ENCODE peak calls at places on chromosome 5, in nine cellular contexts. One of them, this sample, is unnamed.

GRCh38 chr5:64516216-64516615 is 10.4 kb downstream of the RGS7BP start:
- DNase-seq in tibial nerve: no peak
- DNase-seq in A549: no peak
- DNase-seq in upper lobe of left lung: no peak
- DNase-seq in suprapubic skin: no peak
- DNase-seq in SK-N-SH: no peak
- DNase-seq in stomach: no peak
- DNase-seq in esophagus muscularis mucosa: no peak
- DNase-seq in H1: no peak
- DNase-seq in this sample: no peak

GRCh38 chr5:33311893-33312292 is 128.9 kb upstream of the TARS1 start:
- DNase-seq in tibial nerve: no peak
- DNase-seq in A549: no peak
- DNase-seq in upper lobe of left lung: no peak
- DNase-seq in suprapubic skin: no peak
- DNase-seq in SK-N-SH: no peak
- DNase-seq in stomach: no peak
- DNase-seq in esophagus muscularis mucosa: no peak
- DNase-seq in H1: no peak
- DNase-seq in this sample: no peak

GRCh38 chr5:163373401-163374066 is 63.9 kb upstream of the CCNG1 start:
- DNase-seq in tibial nerve: no peak
- DNase-seq in A549: no peak
- DNase-seq in upper lobe of left lung: no peak
- DNase-seq in suprapubic skin: no peak
- DNase-seq in SK-N-SH: no peak
- DNase-seq in stomach: no peak
- DNase-seq in esophagus muscularis mucosa: no peak
- DNase-seq in H1: no peak
- DNase-seq in this sample: no peak

GRCh38 chr5:177130211-177131018 is 3.2 kb upstream of the NSD1 start:
- DNase-seq in tibial nerve: no peak
- DNase-seq in A549: no peak
- DNase-seq in upper lobe of left lung: no peak
- DNase-seq in suprapubic skin: no peak
- DNase-seq in SK-N-SH: no peak
- DNase-seq in stomach: no peak
- DNase-seq in esophagus muscularis mucosa: no peak
- DNase-seq in H1: no peak
- DNase-seq in this sample: no peak

GRCh38 chr5:150904479-150905311 is at the start of gene ZNF300:
- DNase-seq in tibial nerve: peak
- DNase-seq in A549: peak
- DNase-seq in upper lobe of left lung: peak
- DNase-seq in suprapubic skin: peak
- DNase-seq in SK-N-SH: peak
- DNase-seq in stomach: peak
- DNase-seq in esophagus muscularis mucosa: peak
- DNase-seq in H1: peak
- DNase-seq in this sample: peak

GRCh38 chr5:161851691-161852299 is 3.9 kb downstream of the GABRA1 start:
- DNase-seq in tibial nerve: no peak
- DNase-seq in A549: peak
- DNase-seq in upper lobe of left lung: no peak
- DNase-seq in suprapubic skin: no peak
- DNase-seq in SK-N-SH: peak
- DNase-seq in stomach: no peak
- DNase-seq in esophagus muscularis mucosa: no peak
- DNase-seq in H1: no peak
- DNase-seq in this sample: no peak

GRCh38 chr5:84130006-84130580 is 254.6 kb downstream of the EDIL3 start:
- DNase-seq in tibial nerve: no peak
- DNase-seq in A549: no peak
- DNase-seq in upper lobe of left lung: no peak
- DNase-seq in suprapubic skin: no peak
- DNase-seq in SK-N-SH: no peak
- DNase-seq in stomach: no peak
- DNase-seq in esophagus muscularis mucosa: no peak
- DNase-seq in H1: no peak
- DNase-seq in this sample: no peak

GRCh38 chr5:52481851-52482250 is 305.9 kb upstream of the ITGA1 start:
- DNase-seq in tibial nerve: no peak
- DNase-seq in A549: no peak
- DNase-seq in upper lobe of left lung: no peak
- DNase-seq in suprapubic skin: no peak
- DNase-seq in SK-N-SH: no peak
- DNase-seq in stomach: no peak
- DNase-seq in esophagus muscularis mucosa: no peak
- DNase-seq in H1: no peak
- DNase-seq in this sample: no peak

GRCh38 chr5:83827111-83827541 is 106.5 kb upstream of the HAPLN1 start:
- DNase-seq in tibial nerve: no peak
- DNase-seq in A549: no peak
- DNase-seq in upper lobe of left lung: no peak
- DNase-seq in suprapubic skin: no peak
- DNase-seq in SK-N-SH: no peak
- DNase-seq in stomach: no peak
- DNase-seq in esophagus muscularis mucosa: no peak
- DNase-seq in H1: no peak
- DNase-seq in this sample: no peak

GRCh38 chr5:1320436-1321344 is 24.2 kb downstream of the CLPTM1L start:
- DNase-seq in tibial nerve: no peak
- DNase-seq in A549: no peak
- DNase-seq in upper lobe of left lung: no peak
- DNase-seq in suprapubic skin: peak
- DNase-seq in SK-N-SH: no peak
- DNase-seq in stomach: no peak
- DNase-seq in esophagus muscularis mucosa: no peak
- DNase-seq in H1: no peak
- DNase-seq in this sample: no peak

GRCh38 chr5:174723979-174724483 is 351 bp upstream of the MSX2 start:
- DNase-seq in tibial nerve: no peak
- DNase-seq in A549: peak
- DNase-seq in upper lobe of left lung: no peak
- DNase-seq in suprapubic skin: no peak
- DNase-seq in SK-N-SH: peak
- DNase-seq in stomach: no peak
- DNase-seq in esophagus muscularis mucosa: no peak
- DNase-seq in H1: peak
- DNase-seq in this sample: no peak

GRCh38 chr5:40680741-40681350 is 1.1 kb downstream of the PTGER4 start:
- DNase-seq in tibial nerve: peak
- DNase-seq in A549: no peak
- DNase-seq in upper lobe of left lung: peak
- DNase-seq in suprapubic skin: no peak
- DNase-seq in SK-N-SH: peak
- DNase-seq in stomach: no peak
- DNase-seq in esophagus muscularis mucosa: no peak
- DNase-seq in H1: peak
- DNase-seq in this sample: peak

GRCh38 chr5:126656397-126657007 is 55.8 kb downstream of the PHAX start:
- DNase-seq in tibial nerve: no peak
- DNase-seq in A549: peak
- DNase-seq in upper lobe of left lung: no peak
- DNase-seq in suprapubic skin: no peak
- DNase-seq in SK-N-SH: peak
- DNase-seq in stomach: no peak
- DNase-seq in esophagus muscularis mucosa: no peak
- DNase-seq in H1: no peak
- DNase-seq in this sample: no peak

GRCh38 chr5:112186401-112186990 is 232.6 kb downstream of the EPB41L4A start:
- DNase-seq in tibial nerve: no peak
- DNase-seq in A549: peak
- DNase-seq in upper lobe of left lung: no peak
- DNase-seq in suprapubic skin: no peak
- DNase-seq in SK-N-SH: peak
- DNase-seq in stomach: no peak
- DNase-seq in esophagus muscularis mucosa: no peak
- DNase-seq in H1: no peak
- DNase-seq in this sample: no peak

GRCh38 chr5:108653201-108653600 is 94.5 kb upstream of the FER start:
- DNase-seq in tibial nerve: no peak
- DNase-seq in A549: no peak
- DNase-seq in upper lobe of left lung: no peak
- DNase-seq in suprapubic skin: no peak
- DNase-seq in SK-N-SH: no peak
- DNase-seq in stomach: no peak
- DNase-seq in esophagus muscularis mucosa: peak
- DNase-seq in H1: no peak
- DNase-seq in this sample: no peak

GRCh38 chr5:172733179-172733973 is 37.6 kb downstream of the DUSP1 start:
- DNase-seq in tibial nerve: peak
- DNase-seq in A549: no peak
- DNase-seq in upper lobe of left lung: peak
- DNase-seq in suprapubic skin: peak
- DNase-seq in SK-N-SH: no peak
- DNase-seq in stomach: peak
- DNase-seq in esophagus muscularis mucosa: peak
- DNase-seq in H1: no peak
- DNase-seq in this sample: peak

GRCh38 chr5:33675958-33676464 is 215.8 kb downstream of the ADAMTS12 start:
- DNase-seq in tibial nerve: no peak
- DNase-seq in A549: no peak
- DNase-seq in upper lobe of left lung: no peak
- DNase-seq in suprapubic skin: no peak
- DNase-seq in SK-N-SH: no peak
- DNase-seq in stomach: no peak
- DNase-seq in esophagus muscularis mucosa: no peak
- DNase-seq in H1: no peak
- DNase-seq in this sample: no peak

GRCh38 chr5:125149503-125149902 is 403.1 kb upstream of the ZNF608 start:
- DNase-seq in tibial nerve: no peak
- DNase-seq in A549: no peak
- DNase-seq in upper lobe of left lung: no peak
- DNase-seq in suprapubic skin: no peak
- DNase-seq in SK-N-SH: peak
- DNase-seq in stomach: no peak
- DNase-seq in esophagus muscularis mucosa: no peak
- DNase-seq in H1: no peak
- DNase-seq in this sample: no peak
- TF ChIP-seq EP300 in tibial nerve: no peak
- TF ChIP-seq EP300 in A549: no peak
- TF ChIP-seq EP300 in upper lobe of left lung: no peak
- TF ChIP-seq EP300 in suprapubic skin: no peak
- TF ChIP-seq EP300 in SK-N-SH: peak
- TF ChIP-seq EP300 in stomach: no peak
- TF ChIP-seq EP300 in esophagus muscularis mucosa: no peak
- TF ChIP-seq EP300 in H1: no peak
- TF ChIP-seq EP300 in this sample: no peak

GRCh38 chr5:149641000-149641576 is 59.8 kb downstream of the ARHGEF37 start:
- DNase-seq in tibial nerve: no peak
- DNase-seq in A549: no peak
- DNase-seq in upper lobe of left lung: no peak
- DNase-seq in suprapubic skin: no peak
- DNase-seq in SK-N-SH: no peak
- DNase-seq in stomach: peak
- DNase-seq in esophagus muscularis mucosa: no peak
- DNase-seq in H1: no peak
- DNase-seq in this sample: peak
- TF ChIP-seq EP300 in tibial nerve: peak
- TF ChIP-seq EP300 in A549: no peak
- TF ChIP-seq EP300 in upper lobe of left lung: no peak
- TF ChIP-seq EP300 in suprapubic skin: no peak
- TF ChIP-seq EP300 in SK-N-SH: no peak
- TF ChIP-seq EP300 in stomach: no peak
- TF ChIP-seq EP300 in esophagus muscularis mucosa: no peak
- TF ChIP-seq EP300 in H1: no peak
- TF ChIP-seq EP300 in this sample: peak

DNA sequence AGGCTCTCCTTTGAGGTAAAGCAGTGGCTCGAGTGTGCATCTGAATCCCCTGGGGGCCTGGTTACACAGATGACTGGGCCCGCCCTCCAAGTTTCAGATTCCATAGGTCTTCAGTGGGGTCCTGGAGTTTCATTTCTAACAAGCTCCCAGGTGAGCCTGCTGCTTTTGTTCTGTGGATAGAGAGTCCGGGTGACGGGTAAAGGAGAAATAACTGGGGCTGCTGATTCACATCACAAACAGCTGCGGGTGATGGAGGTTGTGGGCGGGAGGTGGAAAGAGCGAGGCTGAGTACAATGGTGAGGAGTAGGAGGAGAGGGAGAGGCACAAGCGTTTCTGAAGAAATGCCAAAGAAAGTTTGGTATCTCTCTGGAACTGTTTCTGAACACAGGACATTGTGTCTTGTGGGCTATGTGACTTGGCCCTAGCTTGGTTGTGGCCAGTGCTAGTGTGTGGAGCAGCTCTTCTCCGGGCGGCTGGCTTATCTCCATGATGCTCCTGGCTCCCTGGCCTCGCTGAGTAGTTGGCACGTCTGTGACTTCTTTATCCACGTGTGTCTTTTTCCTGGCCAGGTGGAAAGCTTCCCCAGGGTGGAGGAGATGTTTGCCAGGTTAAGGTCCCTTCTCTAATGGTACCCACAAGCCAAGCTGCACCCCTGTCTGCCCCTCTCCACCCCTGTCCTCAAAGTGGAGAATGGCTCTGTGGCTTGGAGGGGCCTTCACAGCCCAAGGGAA is 61.7 kb downstream of the HSPA4 start:
- DNase-seq in tibial nerve: no peak
- DNase-seq in A549: no peak
- DNase-seq in upper lobe of left lung: no peak
- DNase-seq in suprapubic skin: no peak
- DNase-seq in SK-N-SH: no peak
- DNase-seq in stomach: no peak
- DNase-seq in esophagus muscularis mucosa: no peak
- DNase-seq in H1: peak
- DNase-seq in this sample: no peak
- TF ChIP-seq EP300 in tibial nerve: no peak
- TF ChIP-seq EP300 in A549: no peak
- TF ChIP-seq EP300 in upper lobe of left lung: no peak
- TF ChIP-seq EP300 in suprapubic skin: no peak
- TF ChIP-seq EP300 in SK-N-SH: no peak
- TF ChIP-seq EP300 in stomach: no peak
- TF ChIP-seq EP300 in esophagus muscularis mucosa: no peak
- TF ChIP-seq EP300 in H1: no peak
- TF ChIP-seq EP300 in this sample: no peak

GRCh38 chr5:155416765-155417164 is 403.2 kb downstream of the KIF4B start:
- DNase-seq in tibial nerve: no peak
- DNase-seq in A549: no peak
- DNase-seq in upper lobe of left lung: no peak
- DNase-seq in suprapubic skin: no peak
- DNase-seq in SK-N-SH: no peak
- DNase-seq in stomach: no peak
- DNase-seq in esophagus muscularis mucosa: no peak
- DNase-seq in H1: no peak
- DNase-seq in this sample: no peak

DNA sequence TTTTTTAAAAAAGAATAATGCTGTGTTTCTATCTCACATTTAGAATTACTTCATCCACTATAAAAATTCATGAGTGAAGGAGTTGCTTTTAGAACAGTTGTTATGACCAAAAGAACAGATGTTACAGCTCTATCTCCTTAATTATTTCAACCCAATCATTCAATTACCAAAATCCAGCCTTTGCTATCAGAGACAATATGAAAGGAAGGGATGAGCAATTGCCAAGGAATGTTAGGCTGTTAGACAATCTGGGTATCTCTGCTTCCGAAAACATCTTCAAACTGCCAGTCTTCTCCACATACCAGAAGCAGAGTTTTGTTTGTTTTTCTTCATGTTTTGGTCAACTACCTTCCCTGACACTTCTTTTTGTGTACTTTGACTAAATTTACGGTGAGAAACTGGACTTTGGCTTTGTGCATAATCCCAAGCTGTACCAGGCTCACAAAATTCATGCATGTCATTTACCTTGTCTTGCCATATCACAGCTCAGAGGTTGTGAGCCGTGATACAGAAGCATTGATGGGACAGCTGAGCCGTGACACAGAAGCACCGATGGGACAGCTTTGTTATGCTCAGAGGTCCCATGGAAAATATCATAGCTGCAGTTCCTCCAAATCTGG is 405.5 kb downstream of the KIF4B start:
- DNase-seq in tibial nerve: no peak
- DNase-seq in A549: no peak
- DNase-seq in upper lobe of left lung: no peak
- DNase-seq in suprapubic skin: no peak
- DNase-seq in SK-N-SH: no peak
- DNase-seq in stomach: no peak
- DNase-seq in esophagus muscularis mucosa: no peak
- DNase-seq in H1: no peak
- DNase-seq in this sample: no peak
- TF ChIP-seq EP300 in tibial nerve: no peak
- TF ChIP-seq EP300 in A549: no peak
- TF ChIP-seq EP300 in upper lobe of left lung: no peak
- TF ChIP-seq EP300 in suprapubic skin: no peak
- TF ChIP-seq EP300 in SK-N-SH: no peak
- TF ChIP-seq EP300 in stomach: no peak
- TF ChIP-seq EP300 in esophagus muscularis mucosa: no peak
- TF ChIP-seq EP300 in H1: no peak
- TF ChIP-seq EP300 in this sample: no peak